ENCODE peak calls at places on chromosomes 16 and 17, in eight cellular contexts. X is CD4-positive, alpha-beta memory T cell; Y is fibroblast of the aortic adventitia; E is body of pancreas; W is upper lobe of left lung; T is uterus; S is GM12864; M is AG09309. G is an unnamed sample.

GRCh38 chr17:64679710-64680216 is 17.7 kb upstream of the SMURF2 start:
- DNase-seq in X (no peak), T (no peak), M (peak), W (no peak), E (no peak), S (no peak), Y (peak), G (no peak)

GRCh38 chr16:50152386-50152806 is 710 bp upstream of the TENT4B start:
- DNase-seq in W (peak), E (peak), Y (peak), T (peak), M (no peak), S (peak), X (peak), G (peak)

GRCh38 chr17:19487009-19487600 is 46.5 kb upstream of the SLC47A1 start:
- DNase-seq in E (no peak), T (peak), X (no peak), W (no peak), S (no peak), M (no peak), Y (peak), G (no peak)

GRCh38 chr16:85216522-85217375 is 104.5 kb upstream of the CIBAR2 start:
- DNase-seq in X (no peak), W (no peak), S (no peak), T (no peak), E (peak), Y (no peak), M (no peak), G (no peak)

GRCh38 chr16:68070249-68070725 is 14.9 kb upstream of the NFATC3 start:
- DNase-seq in T (no peak), X (no peak), E (no peak), M (no peak), Y (no peak), S (no peak), W (no peak), G (no peak)

GRCh38 chr16:49345829-49346228 is 27.8 kb upstream of the C16orf78 start:
- DNase-seq in W (peak), Y (no peak), M (no peak), T (no peak), X (no peak), E (no peak), S (no peak), G (no peak)

GRCh38 chr16:56420613-56421012 is 4.7 kb downstream of the AMFR start:
- DNase-seq in S (no peak), E (no peak), W (no peak), T (no peak), X (no peak), Y (no peak), M (no peak), G (no peak)

GRCh38 chr16:7602424-7602935 is 269.8 kb downstream of the RBFOX1 start:
- DNase-seq in Y (no peak), S (no peak), E (no peak), T (no peak), X (no peak), M (no peak), W (no peak), G (no peak)

GRCh38 chr16:30948087-30948955 is 547 bp upstream of the ORAI3 start:
- DNase-seq in W (peak), M (peak), E (peak), T (peak), X (no peak), Y (peak), S (no peak), G (peak)

GRCh38 chr17:79609616-79610150 is 1.2 kb downstream of the RBFOX3 start:
- DNase-seq in M (no peak), S (no peak), X (no peak), W (no peak), Y (no peak), E (no peak), T (no peak), G (no peak)

GRCh38 chr16:69921125-69921524 is 30.0 kb upstream of the CLEC18A start:
- DNase-seq in M (no peak), W (no peak), Y (peak), X (no peak), T (no peak), E (no peak), S (no peak), G (no peak)

GRCh38 chr16:15993946-15994665 is 44.7 kb downstream of the ABCC1 start:
- DNase-seq in W (no peak), S (no peak), E (no peak), X (no peak), Y (peak), M (no peak), T (no peak), G (no peak)

DNA sequence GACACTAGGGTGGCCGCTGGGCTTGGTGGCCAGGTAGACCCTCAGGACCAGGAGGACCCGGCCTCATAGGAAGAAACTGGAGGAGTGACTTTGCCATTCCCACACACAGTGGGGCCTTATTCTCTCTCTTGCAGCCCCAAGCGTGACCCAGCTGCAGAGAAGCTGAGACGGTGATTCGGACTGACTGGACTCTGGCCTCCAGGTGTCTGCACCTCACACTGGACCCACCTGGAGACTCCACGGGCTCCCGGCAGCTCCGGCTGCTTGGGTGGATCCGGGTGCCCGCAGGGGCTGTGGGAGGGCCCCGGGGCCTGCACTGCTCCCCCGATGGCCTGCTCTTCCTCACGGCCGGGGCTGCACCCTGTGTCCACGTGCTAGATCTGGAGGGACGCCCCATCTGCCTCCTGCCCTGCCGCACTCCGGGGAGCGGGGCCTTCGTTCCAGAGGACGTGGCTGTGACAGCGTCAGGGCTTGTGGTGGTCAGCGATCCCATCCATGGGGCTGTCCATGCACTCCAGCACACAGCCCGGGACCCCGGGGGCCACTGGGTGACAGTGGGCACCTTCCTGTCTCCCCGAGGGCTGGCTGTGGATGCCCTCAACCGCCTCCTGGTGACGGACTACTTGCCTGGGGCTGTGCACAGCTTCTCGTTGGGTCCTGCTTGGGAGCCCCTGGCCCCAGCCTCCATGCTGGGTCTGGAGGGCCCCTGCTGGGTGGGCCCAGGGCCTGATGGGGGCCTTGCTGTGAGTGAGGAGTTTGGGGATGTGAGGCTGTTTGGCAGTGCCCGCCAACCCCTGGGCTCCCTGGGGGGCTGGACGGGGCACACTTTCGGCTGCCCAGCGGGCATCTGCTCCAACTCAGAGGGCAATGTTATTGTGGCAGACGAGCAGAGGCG is 804 bp downstream of the NHLRC4 start:
- DNase-seq in X (no peak), M (no peak), T (no peak), W (no peak), E (no peak), Y (no peak), S (no peak), G (no peak)
- H3K4me3 ChIP-seq in X (peak), M (no peak), T (no peak), W (peak), E (no peak), Y (no peak), S (no peak), G (peak)

GRCh38 chr16:1870365-1871082 is 1.4 kb downstream of the MEIOB start:
- DNase-seq in S (no peak), W (peak), M (peak), X (no peak), T (no peak), Y (peak), E (peak), G (no peak)
- H3K4me3 ChIP-seq in S (no peak), W (no peak), M (no peak), X (no peak), T (no peak), Y (no peak), E (no peak), G (no peak)

GRCh38 chr17:32285770-32286517 is 20.3 kb downstream of the RHBDL3 start:
- DNase-seq in S (no peak), E (no peak), T (no peak), M (no peak), X (no peak), W (no peak), Y (no peak), G (no peak)
- H3K4me3 ChIP-seq in S (no peak), E (no peak), T (no peak), M (no peak), X (no peak), W (no peak), Y (no peak), G (no peak)

GRCh38 chr17:6938637-6939036 is 57.2 kb upstream of the ALOX12 start:
- DNase-seq in X (no peak), M (no peak), S (no peak), E (no peak), W (no peak), T (no peak), Y (no peak), G (no peak)

GRCh38 chr17:6940186-6940649 is 55.6 kb upstream of the ALOX12 start:
- DNase-seq in E (no peak), Y (peak), M (no peak), S (no peak), T (peak), X (no peak), W (no peak), G (no peak)

GRCh38 chr17:6941989-6942388 is 53.9 kb upstream of the ALOX12 start:
- DNase-seq in X (no peak), Y (no peak), M (no peak), S (no peak), W (no peak), E (no peak), T (no peak), G (no peak)

GRCh38 chr17:6930754-6931153 is 65.1 kb upstream of the ALOX12 start:
- DNase-seq in X (no peak), S (no peak), M (no peak), T (no peak), E (no peak), W (no peak), Y (peak), G (no peak)

GRCh38 chr17:6936370-6937028 is 59.4 kb upstream of the ALOX12 start:
- DNase-seq in X (no peak), W (no peak), S (no peak), T (peak), M (no peak), Y (no peak), E (no peak), G (peak)
- H3K4me3 ChIP-seq in X (no peak), W (peak), S (no peak), T (peak), M (peak), Y (peak), E (no peak), G (peak)